ENCODE peak calls at places on chromosomes 12 and 14, in four cellular contexts. One of them, this sample, is unnamed.

GRCh38 chr12:89073027-89073398 is 279.3 kb downstream of the DUSP6 start:
- DNase-seq in stomach: no peak
- DNase-seq in amygdala: no peak
- DNase-seq in HEK293T: no peak
- DNase-seq in this sample: no peak

GRCh38 chr12:58313091-58313855 is 371.9 kb downstream of the ATP23 start:
- DNase-seq in stomach: no peak
- DNase-seq in amygdala: no peak
- DNase-seq in HEK293T: no peak
- DNase-seq in this sample: no peak

GRCh38 chr12:95321516-95322246 is 104.1 kb downstream of the VEZT start:
- DNase-seq in stomach: no peak
- DNase-seq in amygdala: no peak
- DNase-seq in HEK293T: no peak
- DNase-seq in this sample: no peak

GRCh38 chr12:18383203-18383602 is 121.9 kb downstream of the PIK3C2G start:
- DNase-seq in stomach: no peak
- DNase-seq in amygdala: no peak
- DNase-seq in HEK293T: no peak
- DNase-seq in this sample: no peak

GRCh38 chr12:95624544-95624943 is 73.3 kb upstream of the USP44 start:
- DNase-seq in stomach: peak
- DNase-seq in amygdala: no peak
- DNase-seq in HEK293T: no peak
- DNase-seq in this sample: no peak

GRCh38 chr14:30223966-30224365 is 296.3 kb upstream of the PRKD1 start:
- DNase-seq in stomach: peak
- DNase-seq in amygdala: no peak
- DNase-seq in HEK293T: no peak
- DNase-seq in this sample: no peak

GRCh38 chr12:55938826-55939501 is 8.0 kb downstream of the DGKA start:
- DNase-seq in stomach: no peak
- DNase-seq in amygdala: no peak
- DNase-seq in HEK293T: no peak
- DNase-seq in this sample: no peak

GRCh38 chr14:63922696-63923421 is 70.1 kb downstream of the SYNE2 start:
- DNase-seq in stomach: peak
- DNase-seq in amygdala: no peak
- DNase-seq in HEK293T: no peak
- DNase-seq in this sample: no peak

This sample was measured in C1 segment of cervical spinal cord.